ENCODE peak calls at places on chromosome 9, in four cellular contexts. F is mesendoderm, M is H1, T is IMR-90. L is an unnamed sample.

GRCh38 chr9:116058421-116058820 is 95.2 kb upstream of the PAPPA start:
- DNase-seq in F (no peak), M (no peak), T (no peak), L (no peak)

GRCh38 chr9:79000218-79001002 is 571.4 kb upstream of the TLE4 start:
- DNase-seq in F (no peak), M (no peak), T (no peak), L (no peak)

GRCh38 chr9:122875523-122875922 is 29.6 kb downstream of the RC3H2 start:
- DNase-seq in F (no peak), M (no peak), T (no peak), L (no peak)

GRCh38 chr9:25353783-25354182 is 324.5 kb downstream of the TUSC1 start:
- DNase-seq in F (peak), M (no peak), T (no peak), L (no peak)

GRCh38 chr9:91825866-91826265 is 124.2 kb downstream of the ROR2 start:
- DNase-seq in F (no peak), M (no peak), T (no peak), L (no peak)

GRCh38 chr9:37931586-37931985 is 27.7 kb upstream of the SLC25A51 start:
- DNase-seq in F (no peak), M (no peak), T (peak), L (no peak)

GRCh38 chr9:112049834-112050516 is 125.1 kb downstream of the SUSD1 start:
- DNase-seq in F (no peak), M (no peak), T (no peak), L (no peak)

GRCh38 chr9:136204838-136205706 is at the start of gene LHX3:
- DNase-seq in F (no peak), M (peak), T (no peak), L (peak)

GRCh38 chr9:34413229-34413852 is 36.6 kb upstream of the MYORG start:
- DNase-seq in F (peak), M (peak), T (peak), L (peak)

GRCh38 chr9:133826289-133827085 is 88.3 kb upstream of the SARDH start:
- DNase-seq in F (no peak), M (no peak), T (peak), L (no peak)

GRCh38 chr9:105694848-105695581 is 674 bp downstream of the TMEM38B start:
- DNase-seq in F (peak), M (peak), T (peak), L (peak)

GRCh38 chr9:31135567-31135966 is 1248.9 kb upstream of the ACO1 start:
- DNase-seq in F (no peak), M (no peak), T (no peak), L (no peak)

GRCh38 chr9:80554856-80555255 is 983.1 kb downstream of the TLE4 start:
- DNase-seq in F (no peak), M (no peak), T (no peak), L (no peak)

GRCh38 chr9:95506438-95506691 is 10.4 kb downstream of the PTCH1 start:
- DNase-seq in F (peak), M (no peak), T (peak), L (no peak)

GRCh38 chr9:93134018-93134739 is at the start of gene NINJ1:
- DNase-seq in F (peak), M (peak), T (peak), L (peak)

GRCh38 chr9:116985636-116986414 is 298.7 kb downstream of the TRIM32 start:
- DNase-seq in F (no peak), M (no peak), T (no peak), L (no peak)

GRCh38 chr9:125889122-125889523 is 141.9 kb downstream of the PBX3 start:
- DNase-seq in F (no peak), M (no peak), T (peak), L (no peak)

GRCh38 chr9:117957267-117957666 is 253.1 kb downstream of the TLR4 start:
- DNase-seq in F (no peak), M (no peak), T (no peak), L (no peak)

GRCh38 chr9:114034176-114034575 is 43.9 kb downstream of the AMBP start:
- DNase-seq in F (no peak), M (no peak), T (no peak), L (no peak)

GRCh38 chr9:5389109-5389732 is 48.5 kb downstream of the PLGRKT start:
- DNase-seq in F (no peak), M (no peak), T (peak), L (no peak)

GRCh38 chr9:116943970-116944369 is 256.9 kb downstream of the TRIM32 start:
- DNase-seq in F (no peak), M (no peak), T (no peak), L (no peak)

GRCh38 chr9:93303806-93304573 is 120.1 kb downstream of the WNK2 start:
- DNase-seq in F (no peak), M (no peak), T (no peak), L (peak)

GRCh38 chr9:133780962-133781827 is 43.0 kb upstream of the SARDH start:
- DNase-seq in F (no peak), M (no peak), T (no peak), L (no peak)

GRCh38 chr9:64066736-64067368 is 1218.2 kb downstream of the FOXD4L5 start:
- DNase-seq in F (no peak), M (no peak), T (no peak), L (no peak)

GRCh38 chr9:125820100-125820804 is 73.1 kb downstream of the PBX3 start:
- DNase-seq in F (peak), M (no peak), T (no peak), L (no peak)

DNA sequence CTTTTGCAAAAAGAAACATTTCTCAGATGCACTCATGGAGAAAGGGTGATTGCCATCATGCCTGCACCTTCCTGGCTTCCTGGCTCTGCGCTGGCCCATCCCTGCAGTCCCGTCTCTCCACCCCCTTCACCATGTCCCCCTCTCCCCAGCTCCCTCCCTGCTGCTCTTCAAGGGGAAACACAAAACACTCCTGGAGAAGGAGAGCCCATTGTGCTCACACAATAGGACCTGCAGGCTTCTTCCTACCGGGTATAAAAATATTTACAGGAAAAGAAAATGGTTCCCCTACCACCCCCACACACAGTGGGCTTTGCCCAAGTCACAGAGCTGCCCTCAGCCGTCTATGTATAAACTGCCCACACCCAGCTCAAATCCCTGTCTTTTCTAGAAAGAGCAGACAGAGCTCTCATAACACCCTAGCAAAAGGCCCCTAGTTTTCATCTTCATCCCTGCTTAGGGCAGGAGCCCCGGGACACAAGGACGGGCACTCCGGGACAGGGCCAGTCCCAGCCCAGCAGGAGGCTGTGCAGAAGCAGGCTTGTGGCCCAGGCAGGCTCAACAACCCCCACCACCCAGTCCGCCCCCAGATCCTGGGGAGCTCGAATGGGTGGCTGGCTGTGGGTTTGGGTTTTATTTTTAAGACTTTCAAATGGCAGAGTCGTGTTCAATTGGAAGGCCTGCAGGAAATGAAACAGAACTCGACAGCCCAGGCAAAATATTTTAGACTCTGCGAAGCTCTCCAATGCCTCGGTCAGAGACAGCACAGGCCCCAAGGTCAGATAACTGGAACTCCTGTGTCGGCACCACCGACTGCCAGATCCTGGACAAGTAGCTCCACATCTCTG is 77.3 kb downstream of the LRSAM1 start:
- DNase-seq in F (peak), M (no peak), T (no peak), L (no peak)
- H2BK120ac ChIP-seq in F (no peak), M (no peak), T (no peak), L (no peak)

DNA sequence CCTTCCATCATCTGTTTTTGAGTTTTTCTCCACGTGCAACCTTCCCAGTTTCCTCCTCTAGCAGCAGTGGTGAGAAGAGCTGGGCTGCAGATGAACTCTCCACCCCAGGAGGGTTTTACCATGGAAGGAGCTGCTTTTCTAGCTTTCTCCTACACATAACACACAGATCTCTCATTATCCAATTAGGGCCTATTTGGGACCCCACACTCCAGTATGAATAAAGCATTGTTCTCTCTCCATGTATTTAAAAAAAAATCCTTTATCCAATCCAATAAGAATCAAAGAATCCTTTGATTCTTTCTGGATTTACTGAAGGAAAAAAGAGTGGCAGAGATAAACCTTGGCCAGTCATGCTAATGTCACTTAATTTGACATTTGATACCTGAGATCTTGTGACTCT is 31.6 kb upstream of the NAA35 start:
- DNase-seq in F (no peak), M (no peak), T (no peak), L (no peak)
- H3K56ac ChIP-seq in F (no peak), M (no peak), T (no peak), L (no peak)

GRCh38 chr9:129703667-129704355 is 38.4 kb downstream of the PRRX2 start:
- DNase-seq in F (no peak), M (no peak), T (no peak), L (no peak)

GRCh38 chr9:129704797-129705196 is 39.4 kb downstream of the PRRX2 start:
- DNase-seq in F (no peak), M (no peak), T (no peak), L (no peak)

GRCh38 chr9:129712595-129713524 is 40.0 kb downstream of the PTGES start:
- DNase-seq in F (no peak), M (no peak), T (peak), L (peak)

GRCh38 chr9:129709471-129710460 is 43.1 kb downstream of the PTGES start:
- DNase-seq in F (no peak), M (no peak), T (no peak), L (no peak)

DNA sequence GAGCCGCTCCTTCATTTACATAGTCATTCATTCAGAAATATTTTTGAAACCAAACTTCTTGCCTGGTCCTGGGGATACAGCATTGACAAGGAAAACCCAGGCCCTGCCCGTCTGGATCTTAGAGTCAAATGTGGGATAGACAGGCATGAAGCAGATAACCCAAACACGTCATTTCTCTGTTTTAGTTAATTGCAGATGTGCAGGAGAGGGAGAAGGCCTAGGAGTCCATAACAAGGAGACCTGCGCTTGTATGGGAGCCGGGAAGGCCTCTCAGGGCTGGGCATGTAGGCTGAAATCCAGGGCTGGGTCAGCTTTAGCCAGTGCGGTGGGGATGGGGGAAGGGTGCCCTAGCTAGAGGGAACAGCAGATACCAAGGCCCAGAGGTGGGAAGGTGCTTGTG is 43.4 kb downstream of the PRRX2 start:
- DNase-seq in F (no peak), M (no peak), T (peak), L (peak)
- H3K27ac ChIP-seq in F (no peak), M (no peak), T (peak), L (no peak)

DNA sequence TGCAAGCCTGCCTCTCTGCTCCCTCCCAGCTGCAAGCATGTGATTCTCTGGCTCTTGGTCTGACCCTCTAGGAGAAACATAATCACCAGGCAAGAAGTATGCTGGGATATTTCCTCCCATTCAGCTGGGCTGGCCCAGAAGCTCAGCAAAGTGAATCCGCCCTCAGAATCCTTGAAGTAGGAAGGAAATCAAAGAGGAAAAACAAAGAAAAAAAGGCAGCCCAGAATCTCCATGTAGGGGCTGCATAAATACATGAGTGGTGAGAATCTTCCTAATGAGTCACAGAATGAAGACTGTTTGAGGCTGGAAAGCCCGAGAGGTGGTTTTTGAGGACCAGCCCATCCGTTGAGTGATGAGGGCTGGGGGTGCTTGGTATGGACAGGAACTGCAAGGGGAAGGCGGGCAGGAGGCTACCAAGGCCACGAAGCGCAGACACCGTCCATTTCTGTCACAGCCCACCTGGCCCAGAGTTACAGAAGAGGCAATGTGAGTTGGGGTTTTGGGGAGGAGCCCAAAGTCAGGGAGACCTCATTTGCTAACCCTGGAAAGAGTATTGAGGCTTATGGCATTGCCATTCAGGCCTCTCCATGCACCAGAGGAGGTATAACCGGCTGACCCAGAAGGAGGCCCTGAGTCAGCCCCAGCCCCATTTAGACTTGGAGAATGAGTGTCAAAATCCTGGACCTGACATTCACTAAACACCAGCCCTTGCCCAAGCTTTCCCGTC is 33.4 kb upstream of the TGFBR1 start:
- DNase-seq in F (no peak), M (no peak), T (peak), L (no peak)
- H2BK120ac ChIP-seq in F (no peak), M (no peak), T (peak), L (no peak)

GRCh38 chr9:70498866-70499265 is 84.4 kb upstream of the KLF9 start:
- DNase-seq in F (no peak), M (no peak), T (no peak), L (no peak)
- H3K56ac ChIP-seq in F (no peak), M (no peak), T (no peak), L (no peak)

DNA sequence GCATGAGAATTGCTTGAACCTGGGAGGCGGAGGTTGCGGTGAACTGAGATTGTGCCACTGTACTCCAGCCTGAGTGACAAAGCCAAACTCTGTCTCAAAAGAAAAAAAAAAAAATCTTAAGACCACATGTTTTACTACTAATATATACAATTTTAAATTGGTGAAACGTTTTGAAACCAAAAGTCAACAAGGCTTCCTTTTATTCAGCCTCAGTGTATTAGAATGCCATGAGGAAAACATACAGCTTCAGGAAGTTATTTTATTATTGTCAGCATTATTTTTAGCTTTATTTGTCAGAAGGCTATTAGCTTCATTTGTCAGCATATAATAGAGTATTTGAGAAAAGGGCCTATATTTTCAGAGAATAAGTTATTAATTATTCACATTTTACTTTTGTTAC is 163.9 kb upstream of the SH3GL2 start:
- DNase-seq in F (no peak), M (no peak), T (no peak), L (no peak)
- H3K27ac ChIP-seq in F (no peak), M (no peak), T (no peak), L (no peak)

L was measured in H9.